ENCODE peak calls at places on chromosomes 7 and 10, in nine cellular contexts. H, Z, Q, O, K, X, E, N and G are unnamed samples.

GRCh38 chr10:78731675-78732074 is 337.1 kb upstream of the ZMIZ1 start:
- DNase-seq in H (no peak), Z (no peak), Q (no peak), O (no peak), K (no peak), X (no peak), E (no peak), N (no peak), G (no peak)

GRCh38 chr7:50355817-50356178 is 51.3 kb downstream of the IKZF1 start:
- DNase-seq in H (no peak), Z (no peak), Q (no peak), O (no peak), K (no peak), X (no peak), E (no peak), N (no peak), G (no peak)

GRCh38 chr7:4764402-4765007 is 10.9 kb upstream of the AP5Z1 start:
- DNase-seq in H (no peak), Z (no peak), Q (no peak), O (no peak), K (no peak), X (no peak), E (no peak), N (no peak), G (no peak)

GRCh38 chr10:10794056-10794455 is 223.6 kb upstream of the CELF2 start:
- DNase-seq in H (no peak), Z (no peak), Q (no peak), O (no peak), K (no peak), X (no peak), E (no peak), N (no peak), G (no peak)

GRCh38 chr7:135109976-135110375 is 37.9 kb upstream of the TMEM140 start:
- DNase-seq in H (no peak), Z (no peak), Q (no peak), O (no peak), K (no peak), X (no peak), E (no peak), N (no peak), G (no peak)

GRCh38 chr7:11155883-11156282 is 182.2 kb downstream of the PHF14 start:
- DNase-seq in H (peak; percentile 4), Z (no peak), Q (no peak), O (peak; percentile 62), K (no peak), X (no peak), E (no peak), N (no peak), G (no peak)

GRCh38 chr10:10699427-10699826 is 318.2 kb upstream of the CELF2 start:
- DNase-seq in H (no peak), Z (no peak), Q (no peak), O (no peak), K (no peak), X (no peak), E (no peak), N (no peak), G (no peak)

GRCh38 chr7:74479961-74480829 is 26.5 kb downstream of the GTF2IRD1 start:
- DNase-seq in H (peak; percentile 85), Z (peak; percentile 9), Q (peak; percentile 54), O (peak; percentile 98), K (peak; percentile 81), X (no peak), E (peak; percentile 85), N (no peak), G (peak; percentile 85)

GRCh38 chr7:91168766-91169518 is 95.3 kb upstream of the FZD1 start:
- DNase-seq in H (peak; percentile 76), Z (no peak), Q (no peak), O (no peak), K (no peak), X (no peak), E (no peak), N (no peak), G (peak; percentile 40)

GRCh38 chr10:27744478-27745379 is 890 bp downstream of the MKX start:
- DNase-seq in H (no peak), Z (peak; percentile 43), Q (peak; percentile 19), O (peak; percentile 88), K (peak; percentile 69), X (no peak), E (no peak), N (no peak), G (peak; percentile 71)

GRCh38 chr7:45579386-45579785 is 5.2 kb downstream of the ADCY1 start:
- DNase-seq in H (no peak), Z (no peak), Q (no peak), O (no peak), K (no peak), X (no peak), E (no peak), N (no peak), G (no peak)